ENCODE peak calls at places on chromosomes 1 and 21, in seven cellular contexts. One of them, this sample, is unnamed.
A peak's percentile ranks its signal among the peaks of the same experiment; 100 is the strongest.

GRCh38 chr1:57066980-57067615 is 101.3 kb upstream of the C8B start:
- DNase-seq in H54: no peak
- DNase-seq in activated naive CD8-positive, alpha-beta T cell treated with anti-CD3 and anti-CD28 coated beads, Interleukin-2, amount 50 U/mL, for 16 hours: no peak
- DNase-seq in HTR-8/SVneo: no peak
- DNase-seq in uterus: no peak
- DNase-seq in LHCN-M2: no peak
- DNase-seq in NCI-H2081 treated with DMSO at 0.1 percent for 48 hours: no peak
- DNase-seq in this sample: no peak

GRCh38 chr1:998905-999796 is 746 bp downstream of the HES4 start:
- DNase-seq in H54: no peak
- DNase-seq in activated naive CD8-positive, alpha-beta T cell treated with anti-CD3 and anti-CD28 coated beads, Interleukin-2, amount 50 U/mL, for 16 hours: no peak
- DNase-seq in HTR-8/SVneo: no peak
- DNase-seq in uterus: peak; percentile 26
- DNase-seq in LHCN-M2: no peak
- DNase-seq in NCI-H2081 treated with DMSO at 0.1 percent for 48 hours: no peak
- DNase-seq in this sample: no peak

GRCh38 chr1:203130358-203130992 is 2.9 kb downstream of the ADORA1 start:
- DNase-seq in H54: no peak
- DNase-seq in activated naive CD8-positive, alpha-beta T cell treated with anti-CD3 and anti-CD28 coated beads, Interleukin-2, amount 50 U/mL, for 16 hours: no peak
- DNase-seq in HTR-8/SVneo: no peak
- DNase-seq in uterus: no peak
- DNase-seq in LHCN-M2: no peak
- DNase-seq in NCI-H2081 treated with DMSO at 0.1 percent for 48 hours: no peak
- DNase-seq in this sample: no peak

GRCh38 chr1:244221961-244222360 is 170.9 kb downstream of the ZBTB18 start:
- DNase-seq in H54: no peak
- DNase-seq in activated naive CD8-positive, alpha-beta T cell treated with anti-CD3 and anti-CD28 coated beads, Interleukin-2, amount 50 U/mL, for 16 hours: no peak
- DNase-seq in HTR-8/SVneo: no peak
- DNase-seq in uterus: no peak
- DNase-seq in LHCN-M2: no peak
- DNase-seq in NCI-H2081 treated with DMSO at 0.1 percent for 48 hours: no peak
- DNase-seq in this sample: no peak

GRCh38 chr1:62384276-62385005 is 52.4 kb upstream of the USP1 start:
- DNase-seq in H54: peak; percentile 24
- DNase-seq in activated naive CD8-positive, alpha-beta T cell treated with anti-CD3 and anti-CD28 coated beads, Interleukin-2, amount 50 U/mL, for 16 hours: no peak
- DNase-seq in HTR-8/SVneo: peak; percentile 22
- DNase-seq in uterus: no peak
- DNase-seq in LHCN-M2: peak; percentile 92
- DNase-seq in NCI-H2081 treated with DMSO at 0.1 percent for 48 hours: peak; percentile 57
- DNase-seq in this sample: no peak

GRCh38 chr21:32359719-32360260 is 33.0 kb downstream of the URB1 start:
- DNase-seq in H54: peak; percentile 33
- DNase-seq in activated naive CD8-positive, alpha-beta T cell treated with anti-CD3 and anti-CD28 coated beads, Interleukin-2, amount 50 U/mL, for 16 hours: no peak
- DNase-seq in HTR-8/SVneo: peak; percentile 15
- DNase-seq in uterus: no peak
- DNase-seq in LHCN-M2: no peak
- DNase-seq in NCI-H2081 treated with DMSO at 0.1 percent for 48 hours: no peak
- DNase-seq in this sample: no peak

GRCh38 chr1:95926331-95926730 is 692.3 kb downstream of the RWDD3 start:
- DNase-seq in H54: no peak
- DNase-seq in activated naive CD8-positive, alpha-beta T cell treated with anti-CD3 and anti-CD28 coated beads, Interleukin-2, amount 50 U/mL, for 16 hours: no peak
- DNase-seq in HTR-8/SVneo: no peak
- DNase-seq in uterus: no peak
- DNase-seq in LHCN-M2: no peak
- DNase-seq in NCI-H2081 treated with DMSO at 0.1 percent for 48 hours: no peak
- DNase-seq in this sample: no peak

GRCh38 chr1:170307426-170307825 is 161.7 kb downstream of the NTMT2 start:
- DNase-seq in H54: no peak
- DNase-seq in activated naive CD8-positive, alpha-beta T cell treated with anti-CD3 and anti-CD28 coated beads, Interleukin-2, amount 50 U/mL, for 16 hours: no peak
- DNase-seq in HTR-8/SVneo: no peak
- DNase-seq in uterus: no peak
- DNase-seq in LHCN-M2: peak; percentile 45
- DNase-seq in NCI-H2081 treated with DMSO at 0.1 percent for 48 hours: no peak
- DNase-seq in this sample: no peak

GRCh38 chr1:108082741-108083562 is 117.2 kb downstream of the SLC25A24 start:
- DNase-seq in H54: no peak
- DNase-seq in activated naive CD8-positive, alpha-beta T cell treated with anti-CD3 and anti-CD28 coated beads, Interleukin-2, amount 50 U/mL, for 16 hours: no peak
- DNase-seq in HTR-8/SVneo: no peak
- DNase-seq in uterus: no peak
- DNase-seq in LHCN-M2: no peak
- DNase-seq in NCI-H2081 treated with DMSO at 0.1 percent for 48 hours: no peak
- DNase-seq in this sample: no peak

GRCh38 chr1:205350626-205351235 is 6.0 kb downstream of the KLHDC8A start:
- DNase-seq in H54: no peak
- DNase-seq in activated naive CD8-positive, alpha-beta T cell treated with anti-CD3 and anti-CD28 coated beads, Interleukin-2, amount 50 U/mL, for 16 hours: no peak
- DNase-seq in HTR-8/SVneo: no peak
- DNase-seq in uterus: no peak
- DNase-seq in LHCN-M2: no peak
- DNase-seq in NCI-H2081 treated with DMSO at 0.1 percent for 48 hours: no peak
- DNase-seq in this sample: no peak

GRCh38 chr1:29179641-29180184 is 2.0 kb downstream of the SRSF4 start:
- DNase-seq in H54: no peak
- DNase-seq in activated naive CD8-positive, alpha-beta T cell treated with anti-CD3 and anti-CD28 coated beads, Interleukin-2, amount 50 U/mL, for 16 hours: no peak
- DNase-seq in HTR-8/SVneo: no peak
- DNase-seq in uterus: no peak
- DNase-seq in LHCN-M2: no peak
- DNase-seq in NCI-H2081 treated with DMSO at 0.1 percent for 48 hours: no peak
- DNase-seq in this sample: no peak

GRCh38 chr1:21175670-21176581 is 771 bp downstream of the EIF4G3 start:
- DNase-seq in H54: no peak
- DNase-seq in activated naive CD8-positive, alpha-beta T cell treated with anti-CD3 and anti-CD28 coated beads, Interleukin-2, amount 50 U/mL, for 16 hours: no peak
- DNase-seq in HTR-8/SVneo: no peak
- DNase-seq in uterus: peak; percentile 45
- DNase-seq in LHCN-M2: peak; percentile 36
- DNase-seq in NCI-H2081 treated with DMSO at 0.1 percent for 48 hours: no peak
- DNase-seq in this sample: no peak

GRCh38 chr1:35111106-35111505 is 31.9 kb downstream of the ZMYM1 start:
- DNase-seq in H54: peak; percentile 48
- DNase-seq in activated naive CD8-positive, alpha-beta T cell treated with anti-CD3 and anti-CD28 coated beads, Interleukin-2, amount 50 U/mL, for 16 hours: no peak
- DNase-seq in HTR-8/SVneo: no peak
- DNase-seq in uterus: no peak
- DNase-seq in LHCN-M2: peak; percentile 55
- DNase-seq in NCI-H2081 treated with DMSO at 0.1 percent for 48 hours: no peak
- DNase-seq in this sample: no peak